ENCODE peak calls at places on chromosomes 1 and 21, in four cellular contexts. T is right atrium auricular region, U is A673, E is left ventricle myocardium inferior. Z is an unnamed sample.

GRCh38 chr1:33149453-33150190 is 32.2 kb downstream of the TRIM62 start:
- DNase-seq in U (no peak), T (no peak), E (no peak), Z (no peak)

GRCh38 chr1:145824499-145824842 is 471 bp downstream of the POLR3C start:
- DNase-seq in E (no peak), U (no peak), T (no peak), Z (no peak)

GRCh38 chr1:108729481-108729880 is 16.8 kb downstream of the FNDC7 start:
- DNase-seq in E (no peak), T (no peak), U (peak; percentile 51), Z (no peak)

GRCh38 chr1:21263052-21263429 is 27.2 kb downstream of the ECE1 start:
- DNase-seq in T (no peak), E (no peak), U (no peak), Z (no peak)

GRCh38 chr21:38999148-38999547 is 184.1 kb downstream of the PSMG1 start:
- DNase-seq in E (no peak), T (no peak), U (no peak), Z (no peak)

GRCh38 chr1:111032295-111032897 is 68.7 kb upstream of the LRIF1 start:
- DNase-seq in T (no peak), E (no peak), U (peak; percentile 61), Z (peak; percentile 57)

GRCh38 chr1:34779526-34779925 is 1.5 kb upstream of the GJB3 start:
- DNase-seq in U (no peak), T (no peak), E (no peak), Z (no peak)

GRCh38 chr1:212212343-212212742 is 72.9 kb upstream of the PPP2R5A start:
- DNase-seq in E (no peak), U (no peak), T (no peak), Z (no peak)

GRCh38 chr1:24742090-24742938 is 2.9 kb upstream of the CLIC4 start:
- DNase-seq in E (no peak), U (no peak), T (no peak), Z (peak; percentile 53)

GRCh38 chr1:9374748-9375345 is 82.2 kb downstream of the SPSB1 start:
- DNase-seq in U (no peak), T (no peak), E (no peak), Z (no peak)

GRCh38 chr21:35343046-35343816 is 294.1 kb upstream of the RUNX1 start:
- DNase-seq in E (no peak), T (no peak), U (no peak), Z (no peak)

GRCh38 chr1:47914218-47914937 is 82.8 kb downstream of the TRABD2B start:
- DNase-seq in T (no peak), U (no peak), E (no peak), Z (no peak)

GRCh38 chr1:27648602-27649305 is 13.8 kb upstream of the FGR start:
- DNase-seq in U (no peak), T (no peak), E (no peak), Z (no peak)

GRCh38 chr1:219265026-219265515 is 91.4 kb downstream of the LYPLAL1 start:
- DNase-seq in U (peak; percentile 18), T (no peak), E (no peak), Z (no peak)

GRCh38 chr1:20787100-20787774 is at the start of gene HP1BP3:
- DNase-seq in U (peak; percentile 85), E (peak; percentile 85), T (peak; percentile 64), Z (peak; percentile 63)

GRCh38 chr21:45829566-45830147 is 151.9 kb upstream of the COL6A1 start:
- DNase-seq in E (no peak), T (peak; percentile 4), U (no peak), Z (no peak)

GRCh38 chr1:215566556-215567490 is at the start of gene KCTD3:
- DNase-seq in E (peak; percentile 86), U (peak; percentile 67), T (peak; percentile 73), Z (peak; percentile 87)

GRCh38 chr1:37561794-37562132 is 5.0 kb downstream of the DNALI1 start:
- DNase-seq in T (no peak), U (peak; percentile 46), E (no peak), Z (peak; percentile 48)

GRCh38 chr1:121569407-121569806 is 384.6 kb downstream of the SRGAP2C start:
- DNase-seq in U (no peak), T (no peak), E (no peak), Z (no peak)

GRCh38 chr1:47469405-47469759 is 31.5 kb downstream of the FOXD2 start:
- DNase-seq in T (no peak), U (no peak), E (no peak), Z (no peak)

GRCh38 chr1:16119926-16120325 is 35.9 kb downstream of the EPHA2 start:
- DNase-seq in E (no peak), T (no peak), U (no peak), Z (no peak)

GRCh38 chr1:16120940-16121410 is 34.9 kb downstream of the EPHA2 start:
- DNase-seq in U (no peak), T (no peak), E (no peak), Z (no peak)

GRCh38 chr1:16118706-16119105 is 37.2 kb downstream of the EPHA2 start:
- DNase-seq in T (no peak), E (no peak), U (no peak), Z (no peak)

GRCh38 chr1:16120411-16120810 is 35.5 kb downstream of the EPHA2 start:
- DNase-seq in E (no peak), U (no peak), T (no peak), Z (no peak)

DNA sequence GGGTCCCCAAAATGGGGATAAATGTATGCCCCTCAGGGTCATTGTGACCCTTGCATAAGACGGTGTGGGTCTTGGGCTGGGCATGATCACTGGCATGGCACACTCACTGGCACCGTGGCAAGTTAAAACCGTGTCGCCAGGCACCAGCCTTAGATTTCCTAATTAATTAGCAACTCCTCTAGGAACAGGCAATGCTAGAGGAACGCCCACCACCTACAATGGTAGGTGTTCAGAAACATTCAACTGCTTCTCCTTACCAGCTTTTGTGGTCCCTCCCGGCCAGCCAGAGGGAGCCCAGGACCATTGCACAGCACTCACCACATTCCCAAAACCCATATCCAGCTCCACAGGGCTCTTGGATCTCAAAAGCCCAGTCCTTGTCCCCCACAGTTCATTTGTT is 36.4 kb downstream of the EPHA2 start:
- DNase-seq in E (no peak), U (no peak), T (no peak), Z (no peak)
- H3K4me1 ChIP-seq in E (peaks cover 2% of the 10 kb centered on the region), U (peaks cover 44% of the 10 kb centered on the region), T (no peaks in the 10 kb centered on the region), Z (no peaks in the 10 kb centered on the region)

DNA sequence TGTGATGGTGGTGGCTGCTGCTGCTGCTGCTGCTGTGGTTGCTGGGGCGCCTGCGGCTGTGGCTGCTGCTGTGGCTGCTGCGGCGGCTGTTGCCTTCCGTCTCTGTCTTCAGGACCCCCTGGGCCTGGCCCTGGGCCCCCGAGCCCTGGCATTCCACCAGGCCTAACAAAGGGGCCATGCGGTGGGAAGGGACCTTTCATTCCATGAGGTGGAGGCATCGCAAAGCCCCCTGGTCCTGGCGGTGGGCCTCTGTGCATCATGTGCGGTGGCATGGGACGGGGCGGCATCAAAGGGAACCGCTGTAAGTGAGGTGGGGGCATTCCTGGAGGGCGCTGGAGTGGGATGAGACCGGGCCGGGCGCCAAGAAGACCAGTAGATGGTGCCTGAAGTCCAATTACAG is 12.4 kb downstream of the SOD1 start:
- DNase-seq in E (no peak), T (no peak), U (no peak), Z (no peak)
- H3K4me3 ChIP-seq in E (no peak overlapping the region), T (no peak overlapping the region), U (no peak overlapping the region), Z (no peak overlapping the region)

DNA sequence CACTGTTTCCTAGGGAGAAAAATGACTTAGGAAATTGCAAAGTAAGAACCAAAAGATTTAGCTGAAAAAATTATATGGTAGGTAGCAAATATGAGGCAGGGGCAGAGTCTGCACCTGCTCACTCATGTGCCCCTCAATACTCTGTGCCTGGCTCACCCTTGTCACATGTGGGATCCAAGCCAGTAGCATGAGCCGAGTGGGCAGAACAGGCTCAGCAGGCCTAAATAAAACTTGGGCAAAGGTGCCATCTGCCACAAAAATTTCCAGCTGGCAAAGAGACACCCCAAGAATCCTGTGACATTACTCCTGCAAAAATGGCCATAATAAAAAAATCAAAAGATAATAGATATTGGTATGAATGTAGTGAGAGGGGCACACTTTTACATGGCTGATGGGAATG is 1321.2 kb downstream of the NCAM2 start:
- DNase-seq in T (no peak), E (no peak), U (no peak), Z (no peak)
- H3K9me3 ChIP-seq in T (no peaks in the 10 kb centered on the region), E (peaks cover 27% of the 10 kb centered on the region), U (peaks cover 11% of the 10 kb centered on the region), Z (no peaks in the 10 kb centered on the region)

DNA sequence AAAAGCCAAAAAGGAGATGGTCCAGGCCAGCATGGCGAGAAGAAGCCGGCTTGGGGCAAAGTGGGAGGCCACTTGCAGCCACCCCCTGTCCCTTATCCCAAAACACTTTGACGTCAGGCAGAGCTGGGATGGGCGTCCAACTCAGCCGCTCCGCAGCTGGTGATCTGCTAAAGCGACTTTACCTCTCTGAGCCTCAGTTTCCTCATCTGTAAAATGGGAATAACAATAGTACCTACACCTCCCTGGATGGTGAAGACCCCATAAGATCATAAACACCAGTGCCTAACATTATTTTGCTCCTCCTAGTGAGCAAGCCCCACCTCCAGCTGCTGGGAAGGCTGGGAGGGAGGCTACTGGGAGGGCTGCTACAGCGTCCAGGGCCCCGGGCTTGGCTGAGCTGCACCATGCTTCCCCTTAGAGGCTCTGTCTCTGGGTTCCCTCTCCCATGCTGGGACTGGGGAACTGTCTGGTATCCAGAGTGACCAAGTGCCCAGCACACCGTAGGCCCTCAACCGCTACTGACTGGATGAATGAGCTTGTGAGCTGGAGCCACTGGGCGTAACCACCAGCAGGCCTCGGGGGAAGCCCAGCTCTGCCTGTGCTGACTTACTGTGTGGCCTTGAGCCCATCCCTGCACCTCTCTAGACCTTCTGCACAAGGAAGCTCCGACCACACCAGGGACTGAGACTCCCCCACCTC is 18.3 kb downstream of the IFFO2 start:
- DNase-seq in T (no peak), U (no peak), E (no peak), Z (no peak)
- H3K4me1 ChIP-seq in T (no peaks in the 10 kb centered on the region), U (peaks cover 24% of the 10 kb centered on the region), E (peaks cover 51% of the 10 kb centered on the region), Z (peaks cover 9% of the 10 kb centered on the region)